ENCODE peak calls at places on chromosomes 16 and 17, in five cellular contexts. W is mesenchymal stem cell, O is IMR-90, U is H1, D is H9. K is an unnamed sample.

GRCh38 chr16:81003610-81004460 is 2.9 kb downstream of the CMC2 start:
- DNase-seq in O (peak; percentile 47), U (no peak), W (peak; percentile 54), D (no peak), K (no peak)

GRCh38 chr17:73205326-73205980 is 12.6 kb downstream of the COG1 start:
- DNase-seq in O (no peak), W (no peak), D (no peak), U (no peak), K (no peak)

GRCh38 chr17:22304667-22305303 is 612.5 kb downstream of the KCNJ18 start:
- DNase-seq in D (no peak), O (no peak), W (no peak), U (no peak), K (no peak)

GRCh38 chr17:35740216-35740615 is 8.8 kb downstream of the RASL10B start:
- DNase-seq in U (no peak), W (no peak), D (no peak), O (no peak), K (no peak)

GRCh38 chr17:74199306-74200092 is 4.0 kb upstream of the RPL38 start:
- DNase-seq in O (no peak), D (peak; percentile 89), W (peak; percentile 56), U (no peak), K (peak; percentile 65)

GRCh38 chr16:73000020-73000906 is 47.7 kb downstream of the ZFHX3 start:
- DNase-seq in D (no peak), W (no peak), U (no peak), O (no peak), K (no peak)

GRCh38 chr16:65905326-65905725 is 461.2 kb upstream of the CDH5 start:
- DNase-seq in U (no peak), D (no peak), W (no peak), O (no peak), K (no peak)

GRCh38 chr17:38325221-38325851 is 18.4 kb downstream of the GPR179 start:
- DNase-seq in O (no peak), U (no peak), W (no peak), D (peak; percentile 45), K (no peak)

GRCh38 chr17:35116845-35117244 is 2.8 kb downstream of the RAD51D start:
- DNase-seq in O (no peak), D (peak; percentile 59), W (no peak), U (no peak), K (no peak)

GRCh38 chr17:76014925-76015261 is 12.2 kb downstream of the EVPL start:
- DNase-seq in W (no peak), O (no peak), U (no peak), D (peak; percentile 59), K (no peak)

GRCh38 chr16:12177643-12178042 is 201.1 kb downstream of the SNX29 start:
- DNase-seq in U (no peak), D (no peak), W (no peak), O (no peak), K (no peak)

GRCh38 chr17:76491271-76492184 is 9.7 kb downstream of the RHBDF2 start:
- DNase-seq in W (no peak), O (no peak), U (no peak), D (no peak), K (no peak)

GRCh38 chr16:66008136-66008535 is 358.4 kb upstream of the CDH5 start:
- DNase-seq in W (no peak), O (no peak), U (no peak), D (no peak), K (no peak)

GRCh38 chr16:56389554-56389953 is 35.8 kb downstream of the AMFR start:
- DNase-seq in W (peak; percentile 83), O (peak; percentile 100), D (no peak), U (no peak), K (no peak)

GRCh38 chr17:48625502-48626201 is 506 bp downstream of the HOXB9 start:
- DNase-seq in D (peak; percentile 75), U (no peak), O (no peak), W (peak; percentile 92), K (no peak)

GRCh38 chr17:61248399-61248798 is 151.2 kb upstream of the TBX2 start:
- DNase-seq in D (no peak), O (peak; percentile 55), W (no peak), U (no peak), K (no peak)

GRCh38 chr17:75402038-75402437 is 3.4 kb downstream of the GRB2 start:
- DNase-seq in D (no peak), O (no peak), U (no peak), W (no peak), K (no peak)

GRCh38 chr17:10094806-10095205 is 103.6 kb downstream of the GAS7 start:
- DNase-seq in W (no peak), D (no peak), U (no peak), O (no peak), K (no peak)

GRCh38 chr17:83125515-83126274 is 46.3 kb downstream of the METRNL start:
- DNase-seq in O (no peak), U (no peak), D (peak; percentile 30), W (no peak), K (no peak)

GRCh38 chr17:69501591-69502468 is 87.3 kb downstream of the MAP2K6 start:
- DNase-seq in O (peak; percentile 90), U (no peak), W (peak; percentile 64), D (peak; percentile 66), K (no peak)

GRCh38 chr16:68227183-68227793 is 8.6 kb downstream of the ESRP2 start:
- DNase-seq in W (peak; percentile 38), D (no peak), U (no peak), O (no peak), K (no peak)

GRCh38 chr17:69320210-69320907 is 6.6 kb downstream of the ABCA5 start:
- DNase-seq in D (no peak), O (no peak), U (no peak), W (no peak), K (no peak)

GRCh38 chr17:19590912-19591551 is 57.4 kb downstream of the SLC47A1 start:
- DNase-seq in O (no peak), U (no peak), W (no peak), D (peak; percentile 49), K (no peak)

GRCh38 chr16:87183647-87184046 is 133.5 kb downstream of the C16orf95 start:
- DNase-seq in O (no peak), D (no peak), U (no peak), W (no peak), K (no peak)

GRCh38 chr17:34306466-34306865 is 12.8 kb upstream of the CCL8 start:
- DNase-seq in O (peak; percentile 87), D (peak; percentile 54), W (peak; percentile 24), U (peak; percentile 19), K (no peak)

GRCh38 chr17:45784583-45785372 is 658 bp downstream of the CRHR1 start:
- DNase-seq in U (no peak), O (no peak), D (peak; percentile 65), W (peak; percentile 25), K (peak; percentile 57)

GRCh38 chr16:58280846-58281301 is 14.0 kb downstream of the PRSS54 start:
- DNase-seq in U (no peak), D (no peak), W (no peak), O (no peak), K (no peak)

GRCh38 chr16:3112058-3112880 is at the start of gene ZNF205:
- DNase-seq in O (peak; percentile 70), W (peak; percentile 74), D (peak; percentile 87), U (no peak), K (peak; percentile 76)

GRCh38 chr17:7836596-7837374 is 2.8 kb downstream of the KDM6B start:
- DNase-seq in D (peak; percentile 100), U (peak; percentile 91), W (peak; percentile 99), O (peak; percentile 95), K (peak; percentile 98)
- H4K91ac ChIP-seq in D (no peak overlapping the region), U (no peak overlapping the region), W (peak overlapping the region; percentile 88), O (peak overlapping the region; percentile 83), K (no peak overlapping the region)

GRCh38 chr17:57750109-57750845 is 5.2 kb upstream of the CCDC182 start:
- DNase-seq in D (no peak), O (no peak), U (no peak), W (no peak), K (no peak)

GRCh38 chr17:57749701-57750100 is 4.6 kb upstream of the CCDC182 start:
- DNase-seq in D (no peak), U (no peak), W (no peak), O (no peak), K (no peak)

GRCh38 chr17:57751971-57752905 is 7.1 kb upstream of the CCDC182 start:
- DNase-seq in U (no peak), W (no peak), O (no peak), D (no peak), K (no peak)

GRCh38 chr17:57751348-57751970 is 6.4 kb upstream of the CCDC182 start:
- DNase-seq in U (no peak), W (no peak), D (no peak), O (no peak), K (no peak)

GRCh38 chr17:57750930-57751329 is 5.8 kb upstream of the CCDC182 start:
- DNase-seq in D (no peak), U (no peak), O (no peak), W (no peak), K (no peak)
- H4K91ac ChIP-seq in D (no peak overlapping the region), U (peak overlapping the region; percentile 26), O (no peak overlapping the region), W (no peak overlapping the region), K (no peak overlapping the region)

DNA sequence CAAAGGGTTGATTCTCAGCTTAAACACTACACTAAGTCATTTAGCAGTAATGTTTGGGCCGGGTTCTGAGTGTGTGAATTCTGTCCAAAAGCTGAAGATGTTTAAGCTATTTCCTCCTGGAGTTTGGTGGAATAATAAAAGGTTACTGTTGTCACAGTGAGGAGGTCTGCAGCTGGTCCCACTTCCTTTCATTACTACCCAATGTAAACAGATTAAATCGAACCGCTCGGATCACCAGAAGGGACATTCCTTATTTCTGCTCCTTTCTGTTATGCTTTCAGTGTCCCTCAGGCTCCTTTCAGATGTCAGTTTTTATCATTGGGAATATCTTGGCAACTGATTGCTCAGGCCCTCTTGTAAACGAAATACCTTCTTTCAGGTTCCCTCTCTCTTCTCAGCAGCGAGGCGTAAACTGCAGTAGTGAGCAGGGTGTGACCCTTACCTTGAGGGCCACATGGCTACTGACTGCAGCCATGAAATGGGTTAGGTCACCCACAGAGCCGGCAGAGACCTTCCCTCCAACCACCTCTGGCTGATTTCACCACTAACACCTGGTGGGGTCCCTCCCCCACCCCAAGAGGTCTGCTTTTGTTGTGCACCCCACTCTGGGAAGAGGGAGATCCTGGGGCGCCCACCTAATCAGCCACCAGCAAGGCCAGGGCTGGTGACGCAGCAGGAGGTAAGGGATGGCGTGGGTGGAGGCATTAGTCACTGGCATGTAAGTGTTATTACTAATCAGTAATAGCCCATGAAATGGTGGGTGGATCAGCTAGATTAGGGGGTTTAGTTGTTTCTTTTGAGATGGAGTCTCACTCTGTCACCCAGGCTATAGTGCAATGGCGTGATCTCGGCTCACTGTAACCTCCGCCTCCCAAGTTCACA is 117.6 kb downstream of the VPS53 start:
- DNase-seq in W (peak; percentile 52), D (no peak), U (no peak), O (peak; percentile 90), K (no peak)
- H4K91ac ChIP-seq in W (no peak overlapping the region), D (no peak overlapping the region), U (no peak overlapping the region), O (peak overlapping the region; percentile 92), K (no peak overlapping the region)

DNA sequence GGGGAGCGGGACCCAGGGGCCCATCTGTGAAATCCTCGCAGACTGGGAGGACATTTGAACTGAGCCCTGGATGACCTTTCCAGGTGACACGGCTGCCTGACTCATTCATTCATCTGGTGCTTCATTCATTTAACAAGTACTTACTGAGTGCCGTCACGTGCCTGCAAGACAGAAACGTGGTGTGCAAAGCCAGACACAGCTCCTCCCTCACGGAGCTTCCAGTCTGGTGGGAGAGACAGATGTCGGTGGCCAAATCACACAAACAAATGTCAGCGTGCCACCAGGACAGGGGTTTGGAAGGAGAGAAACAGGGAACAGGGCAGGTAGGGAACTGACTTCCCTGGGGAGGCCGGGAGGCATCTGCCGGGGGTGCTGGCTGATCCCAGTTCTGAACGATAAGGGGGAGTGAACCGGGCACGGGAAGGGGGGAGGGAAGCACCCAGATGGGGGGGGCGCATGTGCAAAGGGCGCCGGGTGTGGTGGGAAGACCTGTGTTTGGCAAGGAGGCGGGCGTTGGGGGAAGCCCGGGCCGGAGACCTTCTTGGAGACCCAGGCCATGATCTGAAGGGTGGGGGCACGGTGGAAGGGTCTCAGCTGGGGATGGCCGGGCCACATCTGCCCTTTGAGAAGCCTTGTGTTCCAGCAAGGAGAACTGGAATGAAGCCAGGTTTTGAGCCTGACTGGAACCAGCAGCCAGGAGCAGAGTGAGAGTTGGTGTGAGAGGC is 93.6 kb upstream of the CIBAR2 start:
- DNase-seq in U (no peak), O (peak; percentile 78), D (no peak), W (peak; percentile 91), K (no peak)
- H4K91ac ChIP-seq in U (no peak overlapping the region), O (peak overlapping the region; percentile 51), D (no peak overlapping the region), W (peak overlapping the region; percentile 91), K (no peak overlapping the region)

K was measured in neuronal stem cell.